ENCODE peak calls at places on chromosome 5, in four cellular contexts. S is right atrium auricular region, R is RWPE1, A is astrocyte of the spinal cord. J is an unnamed sample.

GRCh38 chr5:52725065-52725746 is 62.5 kb upstream of the ITGA1 start:
- DNase-seq in A (no peak), S (no peak), R (peak), J (peak)

GRCh38 chr5:45623855-45624254 is 72.3 kb downstream of the HCN1 start:
- DNase-seq in R (no peak), S (no peak), A (no peak), J (peak)

GRCh38 chr5:176943816-176944215 is 44.7 kb upstream of the HK3 start:
- DNase-seq in A (no peak), R (no peak), S (no peak), J (no peak)

GRCh38 chr5:126492939-126493338 is 69.7 kb downstream of the GRAMD2B start:
- DNase-seq in R (no peak), S (no peak), A (no peak), J (peak)

GRCh38 chr5:177370488-177371119 is 12.9 kb downstream of the RGS14 start:
- DNase-seq in R (peak), A (peak), S (peak), J (peak)

GRCh38 chr5:59756373-59757035 is 137.0 kb downstream of the PDE4D start:
- DNase-seq in S (no peak), A (no peak), R (no peak), J (no peak)

GRCh38 chr5:144309265-144309664 is 138.6 kb downstream of the KCTD16 start:
- DNase-seq in R (no peak), S (no peak), A (no peak), J (no peak)

GRCh38 chr5:34548086-34548403 is 108.1 kb upstream of the RAI14 start:
- DNase-seq in S (no peak), A (no peak), R (no peak), J (no peak)

GRCh38 chr5:159552751-159553150 is 222.5 kb upstream of the IL12B start:
- DNase-seq in A (peak), R (peak), S (no peak), J (peak)

GRCh38 chr5:10599828-10600227 is 36.0 kb downstream of the ANKRD33B start:
- DNase-seq in A (peak), S (no peak), R (peak), J (peak)

GRCh38 chr5:54259090-54259489 is 51.3 kb downstream of the ARL15 start:
- DNase-seq in S (no peak), A (no peak), R (peak), J (no peak)

GRCh38 chr5:31137676-31138075 is 55.8 kb upstream of the CDH6 start:
- DNase-seq in R (no peak), A (no peak), S (no peak), J (no peak)

GRCh38 chr5:165227515-165227914 is 1722.1 kb downstream of the MAT2B start:
- DNase-seq in R (no peak), A (no peak), S (no peak), J (peak)

GRCh38 chr5:55535199-55535905 is 588 bp upstream of the PLPP1 start:
- DNase-seq in A (no peak), S (no peak), R (no peak), J (no peak)

GRCh38 chr5:115977096-115977495 is 14.8 kb downstream of the LVRN start:
- DNase-seq in A (no peak), S (no peak), R (no peak), J (no peak)

GRCh38 chr5:166165600-166165999 is 2125.8 kb upstream of the WWC1 start:
- DNase-seq in A (no peak), R (peak), S (no peak), J (peak)

GRCh38 chr5:39063037-39063436 is 11.2 kb downstream of the RICTOR start:
- DNase-seq in R (no peak), A (no peak), S (no peak), J (no peak)
- TF ChIP-seq CTCF in R (no peak), A (no peak), S (no peak), J (no peak)

DNA sequence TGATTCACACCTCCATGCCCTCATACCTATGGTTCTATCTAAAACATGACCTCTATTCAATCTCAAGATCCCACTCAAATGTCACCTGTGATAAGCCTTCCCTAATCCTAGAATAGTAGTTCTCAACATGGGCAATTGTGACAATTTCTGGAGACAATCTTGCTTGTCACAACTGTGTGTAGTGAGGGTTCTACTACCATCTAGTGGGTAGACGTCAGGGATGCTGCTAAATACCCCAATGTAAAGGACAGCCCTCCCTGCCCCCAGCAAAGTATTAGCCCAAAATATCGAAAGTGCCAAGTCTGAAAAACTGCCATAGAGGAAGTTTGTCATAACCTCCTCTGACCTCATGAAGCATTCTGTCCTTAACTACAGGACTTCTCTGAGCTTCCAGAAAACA is 32.0 kb downstream of the TBCA start:
- DNase-seq in R (no peak), S (no peak), A (no peak), J (no peak)
- TF ChIP-seq CTCF in R (no peak), S (no peak), A (no peak), J (no peak)

DNA sequence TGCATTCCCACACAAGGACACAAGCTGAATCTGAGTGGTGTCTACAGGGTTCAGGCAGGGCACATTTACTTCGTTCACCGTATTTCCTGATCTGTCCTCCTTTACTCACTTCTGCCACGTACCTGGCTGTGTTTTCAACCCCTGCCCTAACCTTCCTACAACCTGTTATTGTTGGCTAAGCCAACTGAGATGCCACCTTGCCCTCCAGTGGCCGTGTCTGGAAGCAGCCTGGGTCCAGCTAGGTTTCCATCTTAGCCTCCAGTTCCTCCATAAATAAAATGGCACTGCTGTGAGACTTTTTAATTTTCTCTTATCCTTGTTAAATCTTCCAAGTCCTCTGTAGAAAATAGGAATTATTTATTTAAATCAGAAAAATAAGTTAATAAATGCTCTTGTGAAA is 64.8 kb downstream of the ATP10B start:
- DNase-seq in S (no peak), R (peak), A (no peak), J (peak)
- TF ChIP-seq CTCF in S (no peak), R (no peak), A (no peak), J (peak)

GRCh38 chr5:69231851-69232250 is 2.8 kb upstream of the CDK7 start:
- DNase-seq in A (peak), R (no peak), S (no peak), J (no peak)
- TF ChIP-seq CTCF in A (no peak), R (no peak), S (no peak), J (no peak)

GRCh38 chr5:41695920-41696582 is 174.2 kb downstream of the OXCT1 start:
- DNase-seq in S (no peak), R (no peak), A (no peak), J (no peak)
- TF ChIP-seq CTCF in S (no peak), R (peak), A (peak), J (no peak)

GRCh38 chr5:80487829-80488708 is at the start of gene FAM151B:
- DNase-seq in R (peak), A (peak), S (peak), J (peak)
- TF ChIP-seq CTCF in R (peak), A (no peak), S (no peak), J (peak)

J was measured in MCF 10A.